ENCODE peak calls at places on chromosomes 3 and 15, in five cellular contexts. I is activated T-cell treated with anti-CD3 and anti-CD28 coated beads, Interleukin-2, amount 50 U/mL, for 72 hours; Q is HEK293T; R is foreskin melanocyte; W is T-helper 22 cell. K is an unnamed sample.
A peak's percentile ranks its signal among the peaks of the same experiment; 100 is the strongest.

GRCh38 chr3:170572665-170573253 is 13.1 kb downstream of the SLC7A14 start:
- DNase-seq in I (peak; percentile 48), Q (no peak), R (peak; percentile 82), W (no peak), K (no peak)

GRCh38 chr3:169865176-169865800 is 4.4 kb downstream of the LRRC31 start:
- DNase-seq in I (peak; percentile 35), Q (no peak), R (no peak), W (no peak), K (no peak)

GRCh38 chr3:29301332-29302011 is 20.6 kb downstream of the RBMS3 start:
- DNase-seq in I (no peak), Q (no peak), R (no peak), W (no peak), K (no peak)

GRCh38 chr3:16475766-16476165 is 37.7 kb downstream of the RFTN1 start:
- DNase-seq in I (no peak), Q (no peak), R (no peak), W (no peak), K (no peak)

GRCh38 chr15:26087395-26087794 is 224.3 kb upstream of the ATP10A start:
- DNase-seq in I (no peak), Q (no peak), R (no peak), W (no peak), K (no peak)

GRCh38 chr3:58608648-58609047 is 31.5 kb upstream of the FAM107A start:
- DNase-seq in I (no peak), Q (no peak), R (no peak), W (no peak), K (no peak)

GRCh38 chr3:72379500-72380187 is 468.6 kb downstream of the SHQ1 start:
- DNase-seq in I (no peak), Q (no peak), R (peak; percentile 36), W (no peak), K (no peak)

GRCh38 chr3:8450618-8451017 is 51.0 kb upstream of the LMCD1 start:
- DNase-seq in I (no peak), Q (no peak), R (peak; percentile 39), W (no peak), K (no peak)

GRCh38 chr3:10928396-10928960 is 64.1 kb upstream of the SLC6A1 start:
- DNase-seq in I (no peak), Q (no peak), R (no peak), W (no peak), K (no peak)

GRCh38 chr3:128054363-128054762 is 2.1 kb downstream of the SEC61A1 start:
- DNase-seq in I (no peak), Q (no peak), R (no peak), W (no peak), K (no peak)

GRCh38 chr15:70473623-70474366 is 289.6 kb downstream of the UACA start:
- DNase-seq in I (no peak), Q (no peak), R (no peak), W (no peak), K (no peak)

GRCh38 chr3:131688370-131688769 is 185.6 kb upstream of the MRPL3 start:
- DNase-seq in I (no peak), Q (no peak), R (peak; percentile 27), W (no peak), K (no peak)

GRCh38 chr3:195580733-195581443 is 2.9 kb downstream of the APOD start:
- DNase-seq in I (peak; percentile 18), Q (no peak), R (peak; percentile 18), W (no peak), K (no peak)

K was measured in effector memory CD4-positive, alpha-beta T cell.